ENCODE peak calls at places on chromosomes 11 and 22, in four cellular contexts. One of them, this sample, is unnamed. For H3K27me3, the result is how much of the 10 kb centered on the place peaks cover.

GRCh38 chr11:36372101-36372767 is 76.1 kb downstream of the PRR5L start:
- DNase-seq in pancreas: no peak
- DNase-seq in right lobe of liver: no peak
- DNase-seq in endothelial cell of umbilical vein: no peak
- DNase-seq in this sample: peak

GRCh38 chr11:62148271-62148980 is 24.6 kb downstream of the INCENP start:
- DNase-seq in endothelial cell of umbilical vein: no peak
- DNase-seq in right lobe of liver: no peak
- DNase-seq in pancreas: no peak
- DNase-seq in this sample: no peak

GRCh38 chr22:43183496-43184263 is 3.3 kb downstream of the TTLL12 start:
- DNase-seq in endothelial cell of umbilical vein: peak
- DNase-seq in pancreas: no peak
- DNase-seq in right lobe of liver: no peak
- DNase-seq in this sample: peak

GRCh38 chr11:47104337-47104950 is 72.2 kb downstream of the ARFGAP2 start:
- DNase-seq in endothelial cell of umbilical vein: no peak
- DNase-seq in pancreas: no peak
- DNase-seq in right lobe of liver: no peak
- DNase-seq in this sample: peak

GRCh38 chr11:46679252-46680163 is 20.9 kb downstream of the ARHGAP1 start:
- DNase-seq in endothelial cell of umbilical vein: no peak
- DNase-seq in pancreas: no peak
- DNase-seq in right lobe of liver: peak
- DNase-seq in this sample: no peak

GRCh38 chr11:19714387-19715363 is 2.0 kb downstream of the NAV2 start:
- DNase-seq in right lobe of liver: no peak
- DNase-seq in pancreas: peak
- DNase-seq in endothelial cell of umbilical vein: peak
- DNase-seq in this sample: peak

GRCh38 chr22:17172172-17172833 is 13.2 kb upstream of the HDHD5 start:
- DNase-seq in pancreas: peak
- DNase-seq in right lobe of liver: peak
- DNase-seq in endothelial cell of umbilical vein: no peak
- DNase-seq in this sample: no peak

GRCh38 chr11:133636686-133637085 is 104.4 kb upstream of the OPCML start:
- DNase-seq in pancreas: no peak
- DNase-seq in endothelial cell of umbilical vein: no peak
- DNase-seq in right lobe of liver: no peak
- DNase-seq in this sample: no peak

GRCh38 chr11:60925685-60926267 is 1.5 kb downstream of the TMEM132A start:
- DNase-seq in right lobe of liver: no peak
- DNase-seq in endothelial cell of umbilical vein: no peak
- DNase-seq in pancreas: no peak
- DNase-seq in this sample: peak

GRCh38 chr22:42961815-42962214 is 53.1 kb downstream of the PACSIN2 start:
- DNase-seq in endothelial cell of umbilical vein: no peak
- DNase-seq in pancreas: no peak
- DNase-seq in right lobe of liver: no peak
- DNase-seq in this sample: no peak

GRCh38 chr11:93740802-93741093 is 547 bp downstream of the TAF1D start:
- DNase-seq in right lobe of liver: peak
- DNase-seq in pancreas: peak
- DNase-seq in endothelial cell of umbilical vein: peak
- DNase-seq in this sample: peak

GRCh38 chr11:96016978-96017502 is 93.1 kb upstream of the MTMR2 start:
- DNase-seq in endothelial cell of umbilical vein: no peak
- DNase-seq in right lobe of liver: no peak
- DNase-seq in pancreas: no peak
- DNase-seq in this sample: no peak

GRCh38 chr22:36455571-36456458 is 25.6 kb downstream of the TXN2 start:
- DNase-seq in pancreas: peak
- DNase-seq in right lobe of liver: no peak
- DNase-seq in endothelial cell of umbilical vein: no peak
- DNase-seq in this sample: no peak

GRCh38 chr11:2694995-2695939 is 4.5 kb downstream of the KCNQ1OT1 start:
- DNase-seq in pancreas: no peak
- DNase-seq in endothelial cell of umbilical vein: no peak
- DNase-seq in right lobe of liver: peak
- DNase-seq in this sample: no peak

GRCh38 chr11:107769189-107769588 is 57.3 kb upstream of the SLN start:
- DNase-seq in right lobe of liver: no peak
- DNase-seq in endothelial cell of umbilical vein: no peak
- DNase-seq in pancreas: no peak
- DNase-seq in this sample: peak

GRCh38 chr11:79055866-79056632 is 384.8 kb downstream of the TENM4 start:
- DNase-seq in right lobe of liver: no peak
- DNase-seq in pancreas: no peak
- DNase-seq in endothelial cell of umbilical vein: no peak
- DNase-seq in this sample: peak

GRCh38 chr22:35350539-35351503 is 30.1 kb upstream of the HMOX1 start:
- DNase-seq in pancreas: peak
- DNase-seq in endothelial cell of umbilical vein: peak
- DNase-seq in right lobe of liver: peak
- DNase-seq in this sample: peak

GRCh38 chr11:5071815-5072214 is 2.4 kb downstream of the OR52E1 start:
- DNase-seq in endothelial cell of umbilical vein: no peak
- DNase-seq in right lobe of liver: no peak
- DNase-seq in pancreas: no peak
- DNase-seq in this sample: no peak

GRCh38 chr11:121229495-121229894 is 63.1 kb upstream of the SC5D start:
- DNase-seq in right lobe of liver: no peak
- DNase-seq in pancreas: no peak
- DNase-seq in endothelial cell of umbilical vein: no peak
- DNase-seq in this sample: no peak

GRCh38 chr22:41052661-41053490 is 39.5 kb upstream of the EP300 start:
- DNase-seq in endothelial cell of umbilical vein: no peak
- DNase-seq in pancreas: no peak
- DNase-seq in right lobe of liver: no peak
- DNase-seq in this sample: peak

GRCh38 chr11:2768471-2769408 is 68.9 kb upstream of the KCNQ1OT1 start:
- DNase-seq in pancreas: peak
- DNase-seq in endothelial cell of umbilical vein: no peak
- DNase-seq in right lobe of liver: peak
- DNase-seq in this sample: peak

GRCh38 chr11:44899959-44900358 is 50.7 kb downstream of the TP53I11 start:
- DNase-seq in right lobe of liver: no peak
- DNase-seq in pancreas: no peak
- DNase-seq in endothelial cell of umbilical vein: peak
- DNase-seq in this sample: peak

GRCh38 chr22:33803371-33803770 is 116.9 kb downstream of the LARGE1 start:
- DNase-seq in endothelial cell of umbilical vein: no peak
- DNase-seq in pancreas: no peak
- DNase-seq in right lobe of liver: no peak
- DNase-seq in this sample: peak

GRCh38 chr11:65506770-65507485 is 8.1 kb downstream of the MALAT1 start:
- DNase-seq in pancreas: peak
- DNase-seq in endothelial cell of umbilical vein: peak
- DNase-seq in right lobe of liver: peak
- DNase-seq in this sample: peak
- H3K4me3 ChIP-seq in pancreas: no peak
- H3K4me3 ChIP-seq in endothelial cell of umbilical vein: peak
- H3K4me3 ChIP-seq in right lobe of liver: no peak
- H3K4me3 ChIP-seq in this sample: peak

DNA sequence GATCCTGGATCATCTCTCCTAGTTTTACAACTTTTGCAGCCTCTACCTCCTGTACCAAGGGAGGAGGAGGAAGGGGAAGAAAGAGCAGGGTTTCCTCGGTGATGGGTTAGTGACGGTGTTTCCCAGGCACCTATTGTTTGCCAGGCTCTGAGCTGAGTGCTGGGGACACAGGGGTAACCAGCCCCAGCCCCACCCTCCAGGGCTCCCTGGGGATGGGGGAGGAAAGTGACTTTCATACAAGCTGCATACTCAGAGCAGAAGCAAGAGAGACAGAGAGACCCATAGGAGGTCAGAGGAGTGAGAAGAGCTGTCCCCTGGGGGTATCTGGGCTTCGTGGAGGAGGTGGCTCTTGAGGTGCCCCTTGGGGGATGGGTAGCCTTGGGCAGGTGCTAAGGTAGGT is 89.4 kb upstream of the THY1 start:
- DNase-seq in right lobe of liver: no peak
- DNase-seq in endothelial cell of umbilical vein: no peak
- DNase-seq in pancreas: no peak
- DNase-seq in this sample: no peak
- H3K27me3 ChIP-seq in right lobe of liver: under half
- H3K27me3 ChIP-seq in endothelial cell of umbilical vein: under half
- H3K27me3 ChIP-seq in pancreas: under half
- H3K27me3 ChIP-seq in this sample: under half

GRCh38 chr11:32435947-32436750 is 810 bp upstream of the WT1 start:
- DNase-seq in pancreas: no peak
- DNase-seq in endothelial cell of umbilical vein: no peak
- DNase-seq in right lobe of liver: no peak
- DNase-seq in this sample: no peak

GRCh38 chr11:32434116-32434386 is 1.3 kb downstream of the WT1 start:
- DNase-seq in endothelial cell of umbilical vein: no peak
- DNase-seq in pancreas: no peak
- DNase-seq in right lobe of liver: no peak
- DNase-seq in this sample: no peak

GRCh38 chr11:32434387-32435151 is 770 bp downstream of the WT1 start:
- DNase-seq in right lobe of liver: no peak
- DNase-seq in pancreas: no peak
- DNase-seq in endothelial cell of umbilical vein: no peak
- DNase-seq in this sample: no peak

GRCh38 chr11:32435511-32435946 is at the start of gene WT1:
- DNase-seq in right lobe of liver: no peak
- DNase-seq in pancreas: no peak
- DNase-seq in endothelial cell of umbilical vein: no peak
- DNase-seq in this sample: no peak

GRCh38 chr11:32435152-32435480 is 223 bp downstream of the WT1 start:
- DNase-seq in right lobe of liver: no peak
- DNase-seq in pancreas: no peak
- DNase-seq in endothelial cell of umbilical vein: no peak
- DNase-seq in this sample: no peak
- H3K4me3 ChIP-seq in right lobe of liver: no peak
- H3K4me3 ChIP-seq in pancreas: peak
- H3K4me3 ChIP-seq in endothelial cell of umbilical vein: no peak
- H3K4me3 ChIP-seq in this sample: no peak

GRCh38 chr11:8309311-8309710 is 45.6 kb upstream of the LMO1 start:
- DNase-seq in pancreas: no peak
- DNase-seq in right lobe of liver: no peak
- DNase-seq in endothelial cell of umbilical vein: no peak
- DNase-seq in this sample: no peak

GRCh38 chr11:8309862-8310261 is 46.2 kb upstream of the LMO1 start:
- DNase-seq in endothelial cell of umbilical vein: no peak
- DNase-seq in pancreas: peak
- DNase-seq in right lobe of liver: no peak
- DNase-seq in this sample: no peak

GRCh38 chr11:8310743-8311298 is 47.1 kb upstream of the LMO1 start:
- DNase-seq in endothelial cell of umbilical vein: no peak
- DNase-seq in pancreas: no peak
- DNase-seq in right lobe of liver: no peak
- DNase-seq in this sample: no peak

GRCh38 chr11:8312966-8313365 is 49.3 kb upstream of the LMO1 start:
- DNase-seq in endothelial cell of umbilical vein: no peak
- DNase-seq in right lobe of liver: no peak
- DNase-seq in pancreas: no peak
- DNase-seq in this sample: no peak

DNA sequence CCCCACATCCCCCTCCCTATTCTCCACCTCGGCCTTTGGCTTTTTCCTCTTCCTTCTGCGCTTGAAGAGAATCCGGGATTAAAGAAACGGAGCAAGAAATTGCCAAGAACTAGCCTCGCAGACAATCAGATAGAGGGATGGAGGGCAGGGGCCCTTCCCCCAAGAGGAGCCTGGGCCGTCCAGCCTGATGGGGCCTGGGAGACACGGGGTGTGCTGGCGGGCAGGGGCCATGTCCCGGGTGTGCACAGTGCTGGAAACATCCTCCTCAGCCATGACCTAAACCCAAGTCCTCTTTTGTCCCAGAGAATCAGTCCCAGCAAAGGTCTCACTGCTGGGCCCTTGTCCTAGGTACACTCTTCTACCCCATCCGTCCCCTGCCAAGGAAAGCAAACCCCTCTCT is 47.7 kb upstream of the LMO1 start:
- DNase-seq in pancreas: no peak
- DNase-seq in endothelial cell of umbilical vein: no peak
- DNase-seq in right lobe of liver: no peak
- DNase-seq in this sample: no peak
- H3K27me3 ChIP-seq in pancreas: under half
- H3K27me3 ChIP-seq in endothelial cell of umbilical vein: under half
- H3K27me3 ChIP-seq in right lobe of liver: under half
- H3K27me3 ChIP-seq in this sample: under half

DNA sequence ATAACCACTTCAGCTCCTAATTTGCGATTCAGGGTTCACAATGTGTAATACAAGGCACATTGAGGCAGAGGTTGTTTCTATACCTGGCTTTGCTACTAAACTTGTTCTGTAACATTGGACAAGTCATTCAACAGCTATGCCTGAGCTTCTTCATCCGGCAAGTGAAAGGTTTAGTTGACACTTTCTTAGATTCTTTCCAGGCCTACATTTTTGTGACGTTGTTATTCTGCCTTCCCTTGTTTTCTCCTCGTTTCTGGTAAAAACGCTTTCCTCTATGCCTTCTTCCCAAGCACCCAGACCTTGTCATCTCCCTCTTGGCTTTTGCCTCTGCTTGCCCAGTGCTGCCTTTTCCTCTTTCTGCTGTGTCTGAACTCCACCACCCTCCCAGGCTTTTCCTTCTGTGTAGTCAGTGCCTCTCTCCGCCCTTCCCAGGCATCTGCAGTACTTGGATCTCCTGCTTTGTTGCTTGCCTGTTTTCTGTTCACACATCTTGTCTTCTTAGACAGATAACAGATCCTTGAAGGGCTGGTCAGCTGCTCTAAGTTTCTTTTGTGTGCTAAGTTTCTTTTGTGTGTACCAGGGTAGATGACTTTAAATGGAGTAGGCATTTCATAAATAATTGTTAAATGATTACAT is 1.4 kb upstream of the AMOTL1 start:
- DNase-seq in endothelial cell of umbilical vein: no peak
- DNase-seq in pancreas: no peak
- DNase-seq in right lobe of liver: no peak
- DNase-seq in this sample: no peak
- H3K4me3 ChIP-seq in endothelial cell of umbilical vein: no peak
- H3K4me3 ChIP-seq in pancreas: no peak
- H3K4me3 ChIP-seq in right lobe of liver: no peak
- H3K4me3 ChIP-seq in this sample: no peak

This sample was measured in brain microvascular endothelial cell.